ENCODE peak calls at places on chromosome 1, in seven cellular contexts. A is MCF 10A; P is activated T-helper 1 cell treated with anti-CD3 and anti-CD28 coated beads, Interleukin-12 subunit alpha, Interleukin-12 subunit beta, Interleukin-2, Interleukin-4 antibody, amounts not matched to agents 30 ng/mL and 10 ng/mL and 1 ng/mL, durations not matched to agents 14 hours and 24 hours and 36 hours; U is fibroblast of mammary gland; R is M059J; B is activated CD8-positive, alpha-beta memory T cell treated with anti-CD3 and anti-CD28 coated beads for 1 hour; W is left ventricle myocardium inferior. K is an unnamed sample.

GRCh38 chr1:90723561-90724108 is 6.5 kb upstream of the BARHL2 start:
- DNase-seq in A (no peak), P (no peak), U (no peak), R (peak), B (no peak), W (no peak), K (no peak)

GRCh38 chr1:160795951-160796383 is at the start of gene LY9:
- DNase-seq in A (no peak), P (peak), U (no peak), R (no peak), B (peak), W (no peak), K (peak)

GRCh38 chr1:154342836-154343472 is 17.6 kb downstream of the ATP8B2 start:
- DNase-seq in A (no peak), P (peak), U (no peak), R (no peak), B (peak), W (no peak), K (no peak)

GRCh38 chr1:78223417-78224215 is 177.8 kb downstream of the GIPC2 start:
- DNase-seq in A (peak), P (no peak), U (peak), R (peak), B (no peak), W (no peak), K (no peak)

GRCh38 chr1:1954831-1955441 is 35.9 kb upstream of the TMEM52 start:
- DNase-seq in A (peak), P (no peak), U (no peak), R (no peak), B (no peak), W (no peak), K (no peak)

GRCh38 chr1:27117733-27118439 is 37.0 kb downstream of the SLC9A1 start:
- DNase-seq in A (peak), P (no peak), U (peak), R (peak), B (no peak), W (no peak), K (no peak)

GRCh38 chr1:183023601-183024351 is 556 bp downstream of the LAMC1 start:
- DNase-seq in A (peak), P (peak), U (peak), R (peak), B (no peak), W (peak), K (no peak)

GRCh38 chr1:155455588-155456195 is 106.9 kb downstream of the ASH1L start:
- DNase-seq in A (no peak), P (no peak), U (peak), R (peak), B (no peak), W (no peak), K (no peak)

GRCh38 chr1:183241446-183241845 is 55.4 kb downstream of the LAMC2 start:
- DNase-seq in A (no peak), P (no peak), U (peak), R (no peak), B (no peak), W (no peak), K (no peak)

GRCh38 chr1:3624194-3625136 is at the start of gene TPRG1L:
- DNase-seq in A (peak), P (peak), U (peak), R (peak), B (peak), W (peak), K (peak)

GRCh38 chr1:32775640-32776337 is 41.4 kb downstream of the YARS1 start:
- DNase-seq in A (no peak), P (no peak), U (peak), R (peak), B (no peak), W (no peak), K (no peak)

GRCh38 chr1:92538048-92538412 is 51.3 kb upstream of the GFI1 start:
- DNase-seq in A (no peak), P (no peak), U (peak), R (peak), B (no peak), W (no peak), K (peak)

GRCh38 chr1:91844862-91845528 is 41.0 kb downstream of the TGFBR3 start:
- DNase-seq in A (peak), P (no peak), U (peak), R (peak), B (no peak), W (peak), K (no peak)

GRCh38 chr1:3236955-3237354 is 168.0 kb downstream of the PRDM16 start:
- DNase-seq in A (no peak), P (no peak), U (no peak), R (no peak), B (no peak), W (no peak), K (no peak)

GRCh38 chr1:154386643-154387352 is 18.3 kb upstream of the IL6R start:
- DNase-seq in A (no peak), P (peak), U (no peak), R (no peak), B (no peak), W (no peak), K (no peak)

GRCh38 chr1:162028726-162029125 is 5.1 kb upstream of the OLFML2B start:
- DNase-seq in A (no peak), P (no peak), U (no peak), R (no peak), B (no peak), W (no peak), K (peak)

GRCh38 chr1:197850042-197850441 is 52.4 kb upstream of the C1orf53 start:
- DNase-seq in A (no peak), P (no peak), U (no peak), R (no peak), B (no peak), W (no peak), K (no peak)

GRCh38 chr1:174788981-174789380 is 210.8 kb upstream of the CACYBP start:
- DNase-seq in A (peak), P (no peak), U (peak), R (peak), B (no peak), W (no peak), K (no peak)

GRCh38 chr1:67162954-67163353 is 3.3 kb upstream of the IL23R start:
- DNase-seq in A (peak), P (peak), U (peak), R (peak), B (no peak), W (no peak), K (no peak)

GRCh38 chr1:6033986-6034749 is 11.5 kb upstream of the KCNAB2 start:
- DNase-seq in A (peak), P (no peak), U (peak), R (peak), B (no peak), W (peak), K (no peak)

GRCh38 chr1:47210666-47211065 is 20.8 kb upstream of the PDZK1IP1 start:
- DNase-seq in A (no peak), P (no peak), U (no peak), R (no peak), B (no peak), W (no peak), K (no peak)

GRCh38 chr1:81412954-81413353 is 387.8 kb upstream of the ADGRL2 start:
- DNase-seq in A (no peak), P (no peak), U (no peak), R (no peak), B (no peak), W (no peak), K (no peak)

GRCh38 chr1:109768335-109768650 is 4.6 kb upstream of the EPS8L3 start:
- DNase-seq in A (no peak), P (no peak), U (no peak), R (no peak), B (no peak), W (peak), K (no peak)

GRCh38 chr1:189435398-189435797 is 1042.3 kb downstream of the BRINP3 start:
- DNase-seq in A (no peak), P (no peak), U (no peak), R (no peak), B (no peak), W (no peak), K (no peak)

GRCh38 chr1:72557446-72558049 is 275.2 kb upstream of the NEGR1 start:
- DNase-seq in A (peak), P (no peak), U (peak), R (peak), B (no peak), W (no peak), K (no peak)

GRCh38 chr1:237470712-237471310 is 419.9 kb downstream of the ZP4 start:
- DNase-seq in A (peak), P (no peak), U (no peak), R (peak), B (no peak), W (peak), K (no peak)

GRCh38 chr1:43034195-43034658 is 75.6 kb upstream of the SLC2A1 start:
- DNase-seq in A (no peak), P (no peak), U (no peak), R (no peak), B (no peak), W (no peak), K (no peak)

GRCh38 chr1:228211091-228211870 is 3.4 kb downstream of the OBSCN start:
- DNase-seq in A (no peak), P (no peak), U (no peak), R (no peak), B (no peak), W (no peak), K (no peak)

GRCh38 chr1:41426201-41426890 is 58.1 kb downstream of the EDN2 start:
- DNase-seq in A (no peak), P (no peak), U (no peak), R (no peak), B (no peak), W (no peak), K (no peak)

GRCh38 chr1:206933333-206933945 is 11.7 kb upstream of the FCMR start:
- DNase-seq in A (peak), P (peak), U (no peak), R (no peak), B (peak), W (no peak), K (no peak)

GRCh38 chr1:26003756-26004155 is 5.9 kb upstream of the PAFAH2 start:
- DNase-seq in A (no peak), P (no peak), U (no peak), R (no peak), B (no peak), W (no peak), K (no peak)

GRCh38 chr1:239247299-239247698 is 139.1 kb upstream of the CHRM3 start:
- DNase-seq in A (peak), P (no peak), U (peak), R (peak), B (no peak), W (no peak), K (no peak)

GRCh38 chr1:168373869-168374268 is 93.2 kb downstream of the TBX19 start:
- DNase-seq in A (peak), P (no peak), U (peak), R (no peak), B (no peak), W (no peak), K (no peak)

GRCh38 chr1:241630476-241630875 is 9.7 kb downstream of the CHML start:
- DNase-seq in A (no peak), P (no peak), U (no peak), R (no peak), B (no peak), W (no peak), K (no peak)

GRCh38 chr1:185401019-185401418 is 84.0 kb upstream of the IVNS1ABP start:
- DNase-seq in A (peak), P (no peak), U (no peak), R (peak), B (no peak), W (no peak), K (no peak)